ENCODE peak calls at places on chromosomes 7 and 10, in five cellular contexts. One of them, this sample, is unnamed.

GRCh38 chr10:2897619-2898508 is 169.5 kb upstream of the PFKP start:
- DNase-seq in lung: no peak
- DNase-seq in BJ: no peak
- DNase-seq in CD8-positive, alpha-beta T cell: no peak
- DNase-seq in WERI-Rb-1: no peak
- DNase-seq in this sample: no peak

GRCh38 chr10:93461124-93461806 is 20.9 kb downstream of the MYOF start:
- DNase-seq in lung: no peak
- DNase-seq in BJ: no peak
- DNase-seq in CD8-positive, alpha-beta T cell: no peak
- DNase-seq in WERI-Rb-1: no peak
- DNase-seq in this sample: no peak

GRCh38 chr7:57204411-57204811 is 72.2 kb upstream of the ZNF479 start:
- DNase-seq in lung: no peak
- DNase-seq in BJ: no peak
- DNase-seq in CD8-positive, alpha-beta T cell: no peak
- DNase-seq in WERI-Rb-1: no peak
- DNase-seq in this sample: no peak

GRCh38 chr7:20374391-20374790 is 43.7 kb downstream of the ITGB8 start:
- DNase-seq in lung: no peak
- DNase-seq in BJ: no peak
- DNase-seq in CD8-positive, alpha-beta T cell: no peak
- DNase-seq in WERI-Rb-1: no peak
- DNase-seq in this sample: no peak

GRCh38 chr10:118805146-118805545 is 50.4 kb upstream of the CACUL1 start:
- DNase-seq in lung: no peak
- DNase-seq in BJ: no peak
- DNase-seq in CD8-positive, alpha-beta T cell: no peak
- DNase-seq in WERI-Rb-1: no peak
- DNase-seq in this sample: no peak

GRCh38 chr7:129144834-129145668 is 544 bp downstream of the TSPAN33 start:
- DNase-seq in lung: no peak
- DNase-seq in BJ: no peak
- DNase-seq in CD8-positive, alpha-beta T cell: peak; percentile 36
- DNase-seq in WERI-Rb-1: no peak
- DNase-seq in this sample: no peak

GRCh38 chr10:88187472-88187871 is 324.0 kb downstream of the PTEN start:
- DNase-seq in lung: no peak
- DNase-seq in BJ: no peak
- DNase-seq in CD8-positive, alpha-beta T cell: no peak
- DNase-seq in WERI-Rb-1: no peak
- DNase-seq in this sample: no peak

GRCh38 chr7:148334959-148335577 is 255.5 kb upstream of the C7orf33 start:
- DNase-seq in lung: no peak
- DNase-seq in BJ: no peak
- DNase-seq in CD8-positive, alpha-beta T cell: no peak
- DNase-seq in WERI-Rb-1: peak; percentile 81
- DNase-seq in this sample: no peak

GRCh38 chr10:99660662-99661369 is 1.5 kb downstream of the ENTPD7 start:
- DNase-seq in lung: no peak
- DNase-seq in BJ: no peak
- DNase-seq in CD8-positive, alpha-beta T cell: no peak
- DNase-seq in WERI-Rb-1: no peak
- DNase-seq in this sample: no peak

GRCh38 chr7:128351296-128352123 is 7.8 kb upstream of the RBM28 start:
- DNase-seq in lung: no peak
- DNase-seq in BJ: no peak
- DNase-seq in CD8-positive, alpha-beta T cell: peak; percentile 17
- DNase-seq in WERI-Rb-1: no peak
- DNase-seq in this sample: no peak

GRCh38 chr7:44534087-44534486 is 7.0 kb downstream of the NPC1L1 start:
- DNase-seq in lung: no peak
- DNase-seq in BJ: no peak
- DNase-seq in CD8-positive, alpha-beta T cell: no peak
- DNase-seq in WERI-Rb-1: no peak
- DNase-seq in this sample: no peak

GRCh38 chr10:31698169-31698890 is 230.3 kb downstream of the ARHGAP12 start:
- DNase-seq in lung: peak; percentile 42
- DNase-seq in BJ: peak; percentile 77
- DNase-seq in CD8-positive, alpha-beta T cell: no peak
- DNase-seq in WERI-Rb-1: no peak
- DNase-seq in this sample: peak; percentile 36

GRCh38 chr7:134811798-134812197 is 32.4 kb downstream of the CALD1 start:
- DNase-seq in lung: no peak
- DNase-seq in BJ: no peak
- DNase-seq in CD8-positive, alpha-beta T cell: no peak
- DNase-seq in WERI-Rb-1: no peak
- DNase-seq in this sample: no peak

GRCh38 chr10:338176-339037 is 203.2 kb downstream of the ZMYND11 start:
- DNase-seq in lung: no peak
- DNase-seq in BJ: no peak
- DNase-seq in CD8-positive, alpha-beta T cell: no peak
- DNase-seq in WERI-Rb-1: no peak
- DNase-seq in this sample: no peak

GRCh38 chr10:100825946-100826660 is 80.7 kb downstream of the PAX2 start:
- DNase-seq in lung: no peak
- DNase-seq in BJ: no peak
- DNase-seq in CD8-positive, alpha-beta T cell: no peak
- DNase-seq in WERI-Rb-1: no peak
- DNase-seq in this sample: no peak

GRCh38 chr10:16505168-16505567 is 16.5 kb downstream of the C1QL3 start:
- DNase-seq in lung: no peak
- DNase-seq in BJ: no peak
- DNase-seq in CD8-positive, alpha-beta T cell: no peak
- DNase-seq in WERI-Rb-1: no peak
- DNase-seq in this sample: no peak

GRCh38 chr7:128425851-128426250 is 16.1 kb upstream of the IMPDH1 start:
- DNase-seq in lung: peak; percentile 74
- DNase-seq in BJ: no peak
- DNase-seq in CD8-positive, alpha-beta T cell: peak; percentile 83
- DNase-seq in WERI-Rb-1: peak; percentile 79
- DNase-seq in this sample: no peak

GRCh38 chr10:28367865-28368541 is 65.1 kb upstream of the MPP7 start:
- DNase-seq in lung: peak; percentile 36
- DNase-seq in BJ: no peak
- DNase-seq in CD8-positive, alpha-beta T cell: peak; percentile 60
- DNase-seq in WERI-Rb-1: peak; percentile 16
- DNase-seq in this sample: no peak

GRCh38 chr7:151608031-151608551 is 88.4 kb upstream of the RHEB start:
- DNase-seq in lung: no peak
- DNase-seq in BJ: no peak
- DNase-seq in CD8-positive, alpha-beta T cell: no peak
- DNase-seq in WERI-Rb-1: peak; percentile 67
- DNase-seq in this sample: no peak

GRCh38 chr10:90865400-90865799 is 6.4 kb upstream of the RPP30 start:
- DNase-seq in lung: no peak
- DNase-seq in BJ: no peak
- DNase-seq in CD8-positive, alpha-beta T cell: no peak
- DNase-seq in WERI-Rb-1: no peak
- DNase-seq in this sample: no peak

GRCh38 chr7:107130487-107131220 is 38.1 kb upstream of the HBP1 start:
- DNase-seq in lung: no peak
- DNase-seq in BJ: no peak
- DNase-seq in CD8-positive, alpha-beta T cell: no peak
- DNase-seq in WERI-Rb-1: no peak
- DNase-seq in this sample: no peak

GRCh38 chr7:88111842-88112385 is 107.9 kb downstream of the SRI start:
- DNase-seq in lung: no peak
- DNase-seq in BJ: no peak
- DNase-seq in CD8-positive, alpha-beta T cell: no peak
- DNase-seq in WERI-Rb-1: no peak
- DNase-seq in this sample: no peak

GRCh38 chr10:72638586-72639440 is 12.9 kb upstream of the MICU1 start:
- DNase-seq in lung: no peak
- DNase-seq in BJ: no peak
- DNase-seq in CD8-positive, alpha-beta T cell: no peak
- DNase-seq in WERI-Rb-1: no peak
- DNase-seq in this sample: no peak

GRCh38 chr10:31724296-31724695 is 204.3 kb downstream of the ARHGAP12 start:
- DNase-seq in lung: no peak
- DNase-seq in BJ: no peak
- DNase-seq in CD8-positive, alpha-beta T cell: no peak
- DNase-seq in WERI-Rb-1: no peak
- DNase-seq in this sample: no peak

GRCh38 chr10:127649642-127650041 is 87.3 kb upstream of the FOXI2 start:
- DNase-seq in lung: no peak
- DNase-seq in BJ: no peak
- DNase-seq in CD8-positive, alpha-beta T cell: no peak
- DNase-seq in WERI-Rb-1: peak; percentile 38
- DNase-seq in this sample: no peak

GRCh38 chr10:103919648-103920025 is 1.7 kb upstream of the STN1 start:
- DNase-seq in lung: no peak
- DNase-seq in BJ: no peak
- DNase-seq in CD8-positive, alpha-beta T cell: no peak
- DNase-seq in WERI-Rb-1: no peak
- DNase-seq in this sample: no peak

GRCh38 chr7:151379193-151379520 is 30.7 kb downstream of the WDR86 start:
- DNase-seq in lung: no peak
- DNase-seq in BJ: no peak
- DNase-seq in CD8-positive, alpha-beta T cell: no peak
- DNase-seq in WERI-Rb-1: no peak
- DNase-seq in this sample: no peak

GRCh38 chr10:95229724-95230627 is 35.9 kb downstream of the ACSM6 start:
- DNase-seq in lung: no peak
- DNase-seq in BJ: peak; percentile 97
- DNase-seq in CD8-positive, alpha-beta T cell: no peak
- DNase-seq in WERI-Rb-1: no peak
- DNase-seq in this sample: peak; percentile 97

GRCh38 chr10:43202224-43202656 is 64.0 kb downstream of the CSGALNACT2 start:
- DNase-seq in lung: peak; percentile 61
- DNase-seq in BJ: no peak
- DNase-seq in CD8-positive, alpha-beta T cell: peak; percentile 53
- DNase-seq in WERI-Rb-1: peak; percentile 15
- DNase-seq in this sample: no peak

GRCh38 chr7:25964483-25964961 is 187.5 kb upstream of the NFE2L3 start:
- DNase-seq in lung: no peak
- DNase-seq in BJ: no peak
- DNase-seq in CD8-positive, alpha-beta T cell: no peak
- DNase-seq in WERI-Rb-1: no peak
- DNase-seq in this sample: no peak

GRCh38 chr7:34260282-34260681 is 354.9 kb downstream of the BMPER start:
- DNase-seq in lung: no peak
- DNase-seq in BJ: peak; percentile 93
- DNase-seq in CD8-positive, alpha-beta T cell: no peak
- DNase-seq in WERI-Rb-1: no peak
- DNase-seq in this sample: peak; percentile 93

GRCh38 chr7:136803028-136803427 is 65.4 kb upstream of the CHRM2 start:
- DNase-seq in lung: no peak
- DNase-seq in BJ: no peak
- DNase-seq in CD8-positive, alpha-beta T cell: no peak
- DNase-seq in WERI-Rb-1: no peak
- DNase-seq in this sample: no peak

GRCh38 chr7:136807598-136807997 is 60.9 kb upstream of the CHRM2 start:
- DNase-seq in lung: no peak
- DNase-seq in BJ: no peak
- DNase-seq in CD8-positive, alpha-beta T cell: no peak
- DNase-seq in WERI-Rb-1: no peak
- DNase-seq in this sample: no peak
- TF ChIP-seq CTCF in lung: no peak
- TF ChIP-seq CTCF in BJ: no peak
- TF ChIP-seq CTCF in CD8-positive, alpha-beta T cell: no peak
- TF ChIP-seq CTCF in WERI-Rb-1: peak; percentile 24
- TF ChIP-seq CTCF in this sample: no peak

GRCh38 chr10:4429538-4429937 is 396.5 kb upstream of the AKR1E2 start:
- DNase-seq in lung: no peak
- DNase-seq in BJ: no peak
- DNase-seq in CD8-positive, alpha-beta T cell: no peak
- DNase-seq in WERI-Rb-1: peak; percentile 13
- DNase-seq in this sample: no peak

GRCh38 chr10:4434536-4435071 is 391.4 kb upstream of the AKR1E2 start:
- DNase-seq in lung: no peak
- DNase-seq in BJ: no peak
- DNase-seq in CD8-positive, alpha-beta T cell: no peak
- DNase-seq in WERI-Rb-1: no peak
- DNase-seq in this sample: no peak

GRCh38 chr10:4431114-4431862 is 394.7 kb upstream of the AKR1E2 start:
- DNase-seq in lung: no peak
- DNase-seq in BJ: peak; percentile 49
- DNase-seq in CD8-positive, alpha-beta T cell: no peak
- DNase-seq in WERI-Rb-1: peak; percentile 9
- DNase-seq in this sample: peak; percentile 63

GRCh38 chr10:4434105-4434504 is 391.9 kb upstream of the AKR1E2 start:
- DNase-seq in lung: no peak
- DNase-seq in BJ: no peak
- DNase-seq in CD8-positive, alpha-beta T cell: no peak
- DNase-seq in WERI-Rb-1: no peak
- DNase-seq in this sample: no peak
- H3K4me3 ChIP-seq in lung: no peak overlapping the region
- H3K4me3 ChIP-seq in BJ: no peak overlapping the region
- H3K4me3 ChIP-seq in CD8-positive, alpha-beta T cell: no peak overlapping the region
- H3K4me3 ChIP-seq in WERI-Rb-1: no peak overlapping the region
- H3K4me3 ChIP-seq in this sample: no peak overlapping the region

GRCh38 chr10:123635131-123635530 is 31.0 kb upstream of the GPR26 start:
- DNase-seq in lung: no peak
- DNase-seq in BJ: no peak
- DNase-seq in CD8-positive, alpha-beta T cell: no peak
- DNase-seq in WERI-Rb-1: no peak
- DNase-seq in this sample: no peak
- TF ChIP-seq CTCF in lung: no peak
- TF ChIP-seq CTCF in BJ: no peak
- TF ChIP-seq CTCF in CD8-positive, alpha-beta T cell: no peak
- TF ChIP-seq CTCF in WERI-Rb-1: no peak
- TF ChIP-seq CTCF in this sample: no peak

GRCh38 chr10:131676448-131676847 is 224.4 kb upstream of the PPP2R2D start:
- DNase-seq in lung: no peak
- DNase-seq in BJ: no peak
- DNase-seq in CD8-positive, alpha-beta T cell: no peak
- DNase-seq in WERI-Rb-1: no peak
- DNase-seq in this sample: no peak

GRCh38 chr10:131676046-131676445 is 224.8 kb upstream of the PPP2R2D start:
- DNase-seq in lung: no peak
- DNase-seq in BJ: no peak
- DNase-seq in CD8-positive, alpha-beta T cell: no peak
- DNase-seq in WERI-Rb-1: no peak
- DNase-seq in this sample: no peak

GRCh38 chr10:131677671-131678070 is 223.1 kb upstream of the PPP2R2D start:
- DNase-seq in lung: no peak
- DNase-seq in BJ: no peak
- DNase-seq in CD8-positive, alpha-beta T cell: no peak
- DNase-seq in WERI-Rb-1: no peak
- DNase-seq in this sample: no peak

GRCh38 chr10:131678171-131678570 is 222.6 kb upstream of the PPP2R2D start:
- DNase-seq in lung: no peak
- DNase-seq in BJ: no peak
- DNase-seq in CD8-positive, alpha-beta T cell: no peak
- DNase-seq in WERI-Rb-1: no peak
- DNase-seq in this sample: no peak

DNA sequence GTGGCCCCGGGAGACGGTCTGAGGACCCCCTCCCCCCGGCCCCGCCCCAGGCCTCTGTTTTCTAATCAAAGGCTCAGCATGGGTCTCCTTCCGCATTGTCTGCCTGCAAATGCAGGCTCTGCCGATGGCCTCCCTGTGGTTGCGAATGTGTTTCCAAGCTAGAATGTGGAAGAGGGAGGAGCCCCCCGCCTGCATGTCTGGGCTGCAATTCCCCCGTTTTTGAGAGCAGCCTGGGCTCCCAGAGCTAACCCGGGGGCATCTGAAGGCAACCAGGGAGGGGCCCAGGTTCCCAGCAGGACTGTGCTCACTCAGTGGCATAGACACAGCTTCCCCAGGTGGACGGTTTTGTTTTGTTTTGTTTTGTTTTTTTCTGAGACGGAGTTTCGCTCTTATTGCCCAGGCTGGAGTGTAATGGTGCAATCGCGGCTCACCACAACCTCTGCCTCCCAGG is 223.8 kb upstream of the PPP2R2D start:
- DNase-seq in lung: no peak
- DNase-seq in BJ: no peak
- DNase-seq in CD8-positive, alpha-beta T cell: no peak
- DNase-seq in WERI-Rb-1: no peak
- DNase-seq in this sample: no peak
- H3K4me3 ChIP-seq in lung: no peak overlapping the region
- H3K4me3 ChIP-seq in BJ: no peak overlapping the region
- H3K4me3 ChIP-seq in CD8-positive, alpha-beta T cell: no peak overlapping the region
- H3K4me3 ChIP-seq in WERI-Rb-1: no peak overlapping the region
- H3K4me3 ChIP-seq in this sample: no peak overlapping the region